ENCODE peak calls at places on chromosomes 6 and 20, in ten cellular contexts. C, B, Q, W, U, N, A, L, H and K are unnamed samples.

GRCh38 chr20:32064667-32065066 is 12.6 kb downstream of the HCK start:
- DNase-seq in C (no peak), B (no peak), Q (no peak), W (no peak), U (peak; percentile 78), N (no peak), A (no peak), L (peak; percentile 35), H (no peak), K (no peak)

GRCh38 chr6:6717953-6718352 is 129.4 kb downstream of the LY86 start:
- DNase-seq in C (no peak), B (no peak), Q (peak; percentile 54), W (no peak), U (peak; percentile 26), N (no peak), A (peak; percentile 20), L (no peak), H (no peak), K (no peak)

GRCh38 chr6:11798096-11798495 is 19.5 kb upstream of the ADTRP start:
- DNase-seq in C (no peak), B (no peak), Q (no peak), W (peak; percentile 67), U (no peak), N (no peak), A (no peak), L (no peak), H (no peak), K (peak; percentile 83)

GRCh38 chr6:12208190-12208589 is 82.0 kb upstream of the EDN1 start:
- DNase-seq in C (no peak), B (peak; percentile 64), Q (no peak), W (peak; percentile 15), U (no peak), N (no peak), A (peak; percentile 11), L (peak; percentile 84), H (no peak), K (peak; percentile 41)

GRCh38 chr6:113684382-113684901 is 172.7 kb upstream of the MARCKS start:
- DNase-seq in C (no peak), B (no peak), Q (no peak), W (peak; percentile 32), U (no peak), N (no peak), A (no peak), L (no peak), H (no peak), K (no peak)

GRCh38 chr6:25112207-25112874 is 166.8 kb upstream of the CARMIL1 start:
- DNase-seq in C (no peak), B (no peak), Q (no peak), W (no peak), U (no peak), N (no peak), A (no peak), L (no peak), H (no peak), K (no peak)

GRCh38 chr20:7355056-7355455 is 585.2 kb downstream of the HAO1 start:
- DNase-seq in C (no peak), B (no peak), Q (no peak), W (no peak), U (no peak), N (no peak), A (no peak), L (no peak), H (no peak), K (no peak)

GRCh38 chr6:36827261-36828079 is 11.8 kb downstream of the CPNE5 start:
- DNase-seq in C (peak; percentile 25), B (no peak), Q (peak; percentile 64), W (peak; percentile 54), U (no peak), N (no peak), A (peak; percentile 92), L (no peak), H (no peak), K (peak; percentile 70)

GRCh38 chr6:131167773-131168172 is 32.5 kb downstream of the AKAP7 start:
- DNase-seq in C (no peak), B (no peak), Q (no peak), W (peak; percentile 24), U (no peak), N (no peak), A (peak; percentile 34), L (no peak), H (no peak), K (no peak)

GRCh38 chr6:90811596-90812226 is 224.8 kb upstream of the MAP3K7 start:
- DNase-seq in C (no peak), B (no peak), Q (no peak), W (no peak), U (no peak), N (no peak), A (no peak), L (no peak), H (no peak), K (no peak)

GRCh38 chr6:134352786-134353480 is 35.0 kb upstream of the SGK1 start:
- DNase-seq in C (peak; percentile 9), B (no peak), Q (no peak), W (peak; percentile 69), U (no peak), N (no peak), A (peak; percentile 69), L (no peak), H (no peak), K (peak; percentile 71)

GRCh38 chr6:29499704-29500103 is 11.9 kb upstream of the MAS1L start:
- DNase-seq in C (no peak), B (no peak), Q (no peak), W (no peak), U (no peak), N (no peak), A (no peak), L (no peak), H (no peak), K (no peak)

GRCh38 chr6:152164957-152165356 is 357.5 kb downstream of the ESR1 start:
- DNase-seq in C (no peak), B (no peak), Q (no peak), W (no peak), U (no peak), N (no peak), A (no peak), L (no peak), H (no peak), K (no peak)

GRCh38 chr20:37198962-37199660 is 19.8 kb upstream of the MROH8 start:
- DNase-seq in C (no peak), B (peak; percentile 30), Q (no peak), W (no peak), U (no peak), N (no peak), A (no peak), L (no peak), H (no peak), K (no peak)

DNA sequence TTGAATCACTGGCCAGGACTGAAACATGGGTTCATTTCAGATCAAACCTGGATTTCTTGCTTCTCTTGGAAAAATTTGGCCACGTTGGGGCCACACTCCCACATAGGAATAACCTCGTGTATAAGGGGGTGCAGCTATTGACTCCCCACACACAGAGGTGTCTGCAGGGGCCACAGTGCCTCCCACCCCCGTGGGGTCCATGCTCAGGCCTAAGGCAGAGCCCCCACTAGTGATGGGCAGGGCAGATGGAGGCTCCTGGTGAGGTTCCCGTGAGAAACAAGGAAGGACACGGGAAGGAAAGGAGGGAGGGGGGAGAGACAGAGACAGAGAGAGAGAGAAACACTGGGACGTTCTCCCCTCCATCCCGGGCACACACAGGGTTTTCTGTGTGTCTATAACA is 230.5 kb downstream of the ERMARD start:
- DNase-seq in C (no peak), B (no peak), Q (no peak), W (no peak), U (no peak), N (no peak), A (no peak), L (no peak), H (no peak), K (no peak)
- H3K4me3 ChIP-seq in C (no peak overlapping the region), B (no peak overlapping the region), Q (no peak overlapping the region), W (no peak overlapping the region), U (no peak overlapping the region), N (no peak overlapping the region), A (no peak overlapping the region), L (no peak overlapping the region), H (no peak overlapping the region), K (no peak overlapping the region)

GRCh38 chr20:57282691-57283361 is 16.4 kb upstream of the BMP7 start:
- DNase-seq in C (peak; percentile 66), B (no peak), Q (no peak), W (no peak), U (no peak), N (no peak), A (no peak), L (no peak), H (no peak), K (peak; percentile 6)
- TF ChIP-seq CTCF in C (peak; percentile 17), B (no peak), Q (no peak), W (no peak), U (no peak), N (no peak), A (no peak), L (no peak), H (no peak), K (no peak)

DNA sequence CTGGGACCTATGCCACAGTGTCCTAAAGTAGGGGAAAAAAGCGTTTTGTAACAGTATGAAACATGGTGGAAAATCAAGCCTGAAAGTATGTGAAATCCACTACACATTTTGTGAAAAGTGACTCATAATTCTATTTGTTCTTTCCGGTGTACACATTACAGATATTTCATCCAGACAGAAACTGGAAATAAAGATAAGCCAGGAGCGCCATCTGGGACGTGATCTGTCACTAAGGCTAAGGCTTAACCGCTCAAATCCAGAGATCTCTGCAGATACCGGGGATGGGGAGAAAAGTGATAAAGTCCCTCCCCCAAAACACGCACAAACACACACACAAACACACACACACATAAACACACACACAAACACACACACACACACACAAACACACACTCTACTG is 26.6 kb upstream of the SRSF6 start:
- DNase-seq in C (no peak), B (no peak), Q (no peak), W (no peak), U (no peak), N (no peak), A (peak; percentile 5), L (no peak), H (no peak), K (no peak)
- H3K4me3 ChIP-seq in C (no peak overlapping the region), B (no peak overlapping the region), Q (no peak overlapping the region), W (no peak overlapping the region), U (no peak overlapping the region), N (no peak overlapping the region), A (no peak overlapping the region), L (no peak overlapping the region), H (no peak overlapping the region), K (no peak overlapping the region)

GRCh38 chr20:46025376-46025783 is 3.6 kb upstream of the SLC12A5 start:
- DNase-seq in C (peak; percentile 27), B (no peak), Q (no peak), W (no peak), U (no peak), N (no peak), A (no peak), L (no peak), H (no peak), K (no peak)

GRCh38 chr20:46022411-46023147 is 6.4 kb upstream of the SLC12A5 start:
- DNase-seq in C (peak; percentile 86), B (no peak), Q (no peak), W (peak; percentile 12), U (peak; percentile 71), N (peak; percentile 76), A (peak; percentile 32), L (peak; percentile 95), H (no peak), K (no peak)

GRCh38 chr20:46021361-46022359 is 7.4 kb upstream of the SLC12A5 start:
- DNase-seq in C (peak; percentile 96), B (peak; percentile 63), Q (no peak), W (no peak), U (peak; percentile 51), N (peak; percentile 36), A (no peak), L (peak; percentile 85), H (no peak), K (no peak)

GRCh38 chr20:46023999-46024398 is 5.0 kb upstream of the SLC12A5 start:
- DNase-seq in C (no peak), B (no peak), Q (no peak), W (no peak), U (no peak), N (no peak), A (no peak), L (no peak), H (no peak), K (no peak)

GRCh38 chr20:46023148-46023484 is 5.9 kb upstream of the SLC12A5 start:
- DNase-seq in C (no peak), B (no peak), Q (no peak), W (no peak), U (no peak), N (no peak), A (no peak), L (no peak), H (no peak), K (no peak)
- TF ChIP-seq CTCF in C (no peak), B (no peak), Q (no peak), W (no peak), U (no peak), N (no peak), A (no peak), L (no peak), H (no peak), K (no peak)